ENCODE peak calls at places on chromosomes 16 and 17, in four cellular contexts. Q is IMR-90, T is GM12878, Z is H1. B is an unnamed sample.

GRCh38 chr17:82081546-82081945 is 15.9 kb upstream of the DUS1L start:
- DNase-seq in Q (no peak), T (no peak), Z (no peak), B (no peak)

GRCh38 chr16:66342294-66342900 is 24.1 kb upstream of the CDH5 start:
- DNase-seq in Q (no peak), T (no peak), Z (peak; percentile 86), B (peak; percentile 76)

GRCh38 chr16:55735120-55735781 is 79.5 kb downstream of the SLC6A2 start:
- DNase-seq in Q (no peak), T (no peak), Z (no peak), B (no peak)

GRCh38 chr16:82730901-82731300 is 104.1 kb downstream of the CDH13 start:
- DNase-seq in Q (no peak), T (no peak), Z (no peak), B (no peak)

GRCh38 chr17:34133350-34133749 is 121.7 kb upstream of the CCL2 start:
- DNase-seq in Q (no peak), T (no peak), Z (no peak), B (no peak)

GRCh38 chr17:49576906-49577650 is 1.4 kb downstream of the NXPH3 start:
- DNase-seq in Q (no peak), T (no peak), Z (no peak), B (no peak)

GRCh38 chr16:69405326-69405725 is 19.1 kb upstream of the CYB5B start:
- DNase-seq in Q (no peak), T (no peak), Z (no peak), B (no peak)

GRCh38 chr17:5584383-5584951 is at the start of gene NLRP1:
- DNase-seq in Q (peak; percentile 92), T (peak; percentile 84), Z (no peak), B (peak; percentile 16)

GRCh38 chr17:27741361-27741861 is 58.9 kb downstream of the NOS2 start:
- DNase-seq in Q (peak; percentile 10), T (no peak), Z (peak; percentile 26), B (no peak)

GRCh38 chr16:82481455-82481854 is 145.3 kb upstream of the CDH13 start:
- DNase-seq in Q (peak; percentile 3), T (no peak), Z (no peak), B (no peak)

GRCh38 chr17:2871720-2872119 is 75.5 kb downstream of the RAP1GAP2 start:
- DNase-seq in Q (peak; percentile 29), T (no peak), Z (no peak), B (no peak)

GRCh38 chr16:26316683-26317464 is 625.1 kb downstream of the HS3ST4 start:
- DNase-seq in Q (no peak), T (no peak), Z (peak; percentile 79), B (peak; percentile 18)

GRCh38 chr16:10606607-10607006 is 26.2 kb upstream of the EMP2 start:
- DNase-seq in Q (no peak), T (no peak), Z (no peak), B (no peak)

GRCh38 chr16:65867276-65867990 is 499.1 kb upstream of the CDH5 start:
- DNase-seq in Q (no peak), T (no peak), Z (no peak), B (no peak)

GRCh38 chr17:48546187-48546923 is 1.4 kb upstream of the HOXB2 start:
- DNase-seq in Q (peak; percentile 52), T (no peak), Z (no peak), B (no peak)

GRCh38 chr17:38925263-38925995 is at the start of gene LASP1NB:
- DNase-seq in Q (peak; percentile 70), T (no peak), Z (peak; percentile 76), B (peak; percentile 41)

GRCh38 chr17:75996665-75997590 is 3.7 kb upstream of the CDK3 start:
- DNase-seq in Q (peak; percentile 58), T (peak; percentile 45), Z (no peak), B (no peak)

GRCh38 chr17:83109793-83110645 is 30.6 kb downstream of the METRNL start:
- DNase-seq in Q (peak; percentile 97), T (no peak), Z (no peak), B (no peak)

GRCh38 chr17:50173335-50173941 is 7.6 kb downstream of the SGCA start:
- DNase-seq in Q (peak; percentile 95), T (no peak), Z (no peak), B (no peak)

GRCh38 chr17:65463242-65463641 is 98.2 kb downstream of the AXIN2 start:
- DNase-seq in Q (peak; percentile 7), T (no peak), Z (no peak), B (no peak)

GRCh38 chr16:5468488-5468887 is 370.9 kb upstream of the EEF2KMT start:
- DNase-seq in Q (no peak), T (no peak), Z (no peak), B (no peak)

GRCh38 chr17:2697611-2698162 is 13.9 kb downstream of the CLUH start:
- DNase-seq in Q (no peak), T (no peak), Z (no peak), B (no peak)

GRCh38 chr16:28118636-28119035 is 55.1 kb upstream of the GSG1L start:
- DNase-seq in Q (no peak), T (no peak), Z (no peak), B (no peak)

GRCh38 chr17:77425791-77426641 is 285.2 kb downstream of the SEC14L1 start:
- DNase-seq in Q (peak; percentile 87), T (no peak), Z (no peak), B (peak; percentile 88)

GRCh38 chr16:10383626-10384025 is 2.2 kb upstream of the ATF7IP2 start:
- DNase-seq in Q (no peak), T (no peak), Z (no peak), B (no peak)

GRCh38 chr16:27819356-27819755 is 244.2 kb downstream of the GSG1L start:
- DNase-seq in Q (no peak), T (no peak), Z (no peak), B (no peak)

DNA sequence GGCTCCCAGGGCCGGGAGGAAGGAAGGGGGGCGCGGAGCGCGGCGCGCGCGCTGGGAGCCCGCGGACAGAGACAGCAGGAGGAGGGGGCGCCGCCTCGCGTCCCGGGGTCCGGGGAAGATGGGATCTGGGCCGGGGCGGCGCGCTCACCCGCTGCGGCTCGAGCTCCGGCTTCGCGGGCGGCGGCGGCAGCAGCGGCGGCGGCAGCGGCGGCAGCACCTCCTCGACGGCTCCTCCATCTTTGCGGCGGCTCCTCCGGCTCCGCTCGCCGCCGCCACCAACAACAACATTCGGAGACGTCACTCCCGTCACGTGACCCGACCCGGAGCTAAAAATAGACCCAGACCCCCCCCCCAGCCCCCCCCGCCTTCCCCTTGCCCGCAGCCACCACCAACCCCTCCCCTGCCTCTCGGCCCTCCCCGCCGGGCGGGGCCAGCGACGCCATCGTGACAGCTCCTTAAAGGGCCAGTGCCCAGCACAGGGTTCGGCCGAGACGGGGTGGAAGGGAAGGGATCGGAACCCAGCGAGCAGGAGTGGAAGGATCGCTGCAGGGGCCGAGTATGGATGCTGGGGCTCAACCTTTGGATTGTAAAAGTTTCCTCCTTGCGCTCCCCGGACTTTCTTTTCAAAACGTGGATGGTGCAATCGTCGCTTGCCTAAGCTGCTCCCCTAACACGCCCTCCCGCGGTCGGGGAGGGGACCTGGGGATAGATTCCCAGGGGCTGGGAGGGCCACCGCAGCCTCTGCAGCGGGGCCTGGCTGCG is at the start of gene HDAC5:
- DNase-seq in Q (peak; percentile 91), T (peak; percentile 73), Z (peak; percentile 93), B (peak; percentile 95)
- TF ChIP-seq CHD1 in Q (no peak), T (no peak), Z (no peak), B (peak; percentile 53)

GRCh38 chr17:79851461-79851817 is 12.2 kb upstream of the CBX4 start:
- DNase-seq in Q (no peak), T (no peak), Z (no peak), B (no peak)
- TF ChIP-seq CHD1 in Q (no peak), T (no peak), Z (no peak), B (no peak)

DNA sequence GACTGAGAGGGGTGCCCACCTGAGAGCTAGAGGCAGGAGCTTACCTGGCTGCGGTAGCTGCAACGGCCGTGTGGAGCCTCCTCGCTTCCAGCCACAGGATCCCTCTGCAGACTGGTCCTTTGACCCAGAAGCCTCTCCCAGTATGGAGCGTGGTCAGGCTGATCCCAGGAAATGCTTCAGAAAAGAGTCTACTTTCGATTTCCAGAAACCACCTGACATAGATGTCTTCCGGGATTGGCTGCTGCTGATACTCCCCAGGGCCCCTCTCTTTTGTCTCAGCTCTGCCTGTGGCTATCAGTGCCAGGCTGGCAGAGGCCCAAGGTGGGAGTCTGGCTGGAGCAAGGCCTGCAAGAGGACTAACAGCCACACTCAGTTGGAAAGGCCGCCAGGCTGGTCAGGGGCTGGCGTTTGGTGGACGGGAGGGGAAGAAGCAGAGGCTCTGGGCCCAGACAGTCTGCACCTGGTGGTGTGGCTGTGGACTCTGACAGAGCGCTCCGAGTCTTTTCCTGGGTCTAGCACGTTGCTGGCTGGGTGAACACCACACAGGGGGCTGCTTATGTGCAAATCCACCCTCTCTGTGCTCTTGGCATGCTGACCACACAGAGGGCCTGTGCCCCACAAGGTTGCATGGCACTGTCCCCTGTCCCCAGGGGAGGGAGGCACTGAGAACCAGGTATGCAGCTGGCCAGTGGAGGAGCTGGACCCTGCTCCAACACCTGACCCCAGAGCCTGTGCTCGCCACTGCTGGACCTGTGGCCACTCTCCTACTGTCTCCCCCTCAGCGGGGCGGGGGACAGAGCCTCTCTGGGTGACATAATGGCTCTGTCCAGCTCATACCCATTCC is at the start of gene LGALS3BP:
- DNase-seq in Q (peak; percentile 78), T (no peak), Z (peak; percentile 70), B (no peak)
- TF ChIP-seq CHD1 in Q (no peak), T (no peak), Z (no peak), B (no peak)

GRCh38 chr17:11142231-11142630 is 98.8 kb upstream of the SHISA6 start:
- DNase-seq in Q (no peak), T (no peak), Z (no peak), B (no peak)

GRCh38 chr17:11144358-11145233 is 96.4 kb upstream of the SHISA6 start:
- DNase-seq in Q (no peak), T (no peak), Z (peak; percentile 49), B (peak; percentile 4)

GRCh38 chr17:11140501-11140900 is 100.5 kb upstream of the SHISA6 start:
- DNase-seq in Q (no peak), T (no peak), Z (no peak), B (no peak)

GRCh38 chr17:11135819-11136218 is 105.2 kb upstream of the SHISA6 start:
- DNase-seq in Q (no peak), T (no peak), Z (no peak), B (no peak)

DNA sequence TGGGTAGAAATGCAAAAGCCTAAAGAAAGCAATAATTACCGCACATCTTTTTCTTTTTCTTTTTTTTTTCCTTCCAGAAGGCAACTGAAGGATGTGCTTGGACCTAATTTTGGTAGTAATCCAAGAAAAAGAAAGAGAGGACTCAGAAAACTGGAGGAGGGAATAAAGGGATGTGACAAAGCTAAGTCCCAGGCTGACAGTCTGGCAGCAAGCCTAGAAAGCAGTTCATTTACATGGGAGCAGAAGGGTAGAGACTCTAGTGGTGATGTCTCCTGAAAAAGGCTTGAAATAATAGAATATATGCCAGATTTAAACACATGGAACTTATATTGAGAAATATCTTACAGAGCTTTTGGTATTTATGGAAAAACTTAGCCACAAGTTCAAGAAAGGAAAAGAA is 101.0 kb upstream of the SHISA6 start:
- DNase-seq in Q (no peak), T (no peak), Z (no peak), B (no peak)
- TF ChIP-seq CHD1 in Q (no peak), T (no peak), Z (no peak), B (no peak)